ENCODE peak calls at places on chromosome 20, in six cellular contexts. O, J, E, A, K and R are unnamed samples.

GRCh38 chr20:38343107-38343797 is 3.0 kb upstream of the LBP start:
- DNase-seq in O (peak; percentile 46), J (no peak), E (no peak), A (no peak), K (peak; percentile 35), R (no peak)

GRCh38 chr20:38838326-38838725 is 32.8 kb downstream of the PPP1R16B start:
- DNase-seq in O (no peak), J (no peak), E (no peak), A (no peak), K (no peak), R (no peak)

GRCh38 chr20:1010659-1011058 is 8.5 kb upstream of the RSPO4 start:
- DNase-seq in O (no peak), J (no peak), E (no peak), A (no peak), K (no peak), R (no peak)

GRCh38 chr20:47304287-47304686 is 52.2 kb downstream of the ZMYND8 start:
- DNase-seq in O (peak; percentile 72), J (no peak), E (no peak), A (no peak), K (peak; percentile 73), R (no peak)

GRCh38 chr20:44089987-44090674 is 96.9 kb downstream of the JPH2 start:
- DNase-seq in O (peak; percentile 69), J (peak; percentile 63), E (no peak), A (no peak), K (peak; percentile 73), R (no peak)

GRCh38 chr20:19786311-19786710 is 28.3 kb downstream of the RIN2 start:
- DNase-seq in O (peak; percentile 92), J (peak; percentile 74), E (no peak), A (no peak), K (peak; percentile 82), R (peak; percentile 43)

GRCh38 chr20:33820362-33820761 is 9.2 kb downstream of the CHMP4B start:
- DNase-seq in O (no peak), J (no peak), E (no peak), A (no peak), K (no peak), R (no peak)

GRCh38 chr20:40197744-40198143 is 491.3 kb downstream of the MAFB start:
- DNase-seq in O (no peak), J (peak; percentile 26), E (no peak), A (no peak), K (no peak), R (no peak)

GRCh38 chr20:41316009-41316408 is 1.5 kb downstream of the ZHX3 start:
- DNase-seq in O (no peak), J (no peak), E (no peak), A (no peak), K (peak; percentile 24), R (no peak)

GRCh38 chr20:35333606-35334005 is 41.4 kb upstream of the FAM83C start:
- DNase-seq in O (no peak), J (no peak), E (no peak), A (no peak), K (no peak), R (no peak)

GRCh38 chr20:35828434-35828833 is 56.6 kb downstream of the PHF20 start:
- DNase-seq in O (no peak), J (no peak), E (no peak), A (no peak), K (no peak), R (no peak)

DNA sequence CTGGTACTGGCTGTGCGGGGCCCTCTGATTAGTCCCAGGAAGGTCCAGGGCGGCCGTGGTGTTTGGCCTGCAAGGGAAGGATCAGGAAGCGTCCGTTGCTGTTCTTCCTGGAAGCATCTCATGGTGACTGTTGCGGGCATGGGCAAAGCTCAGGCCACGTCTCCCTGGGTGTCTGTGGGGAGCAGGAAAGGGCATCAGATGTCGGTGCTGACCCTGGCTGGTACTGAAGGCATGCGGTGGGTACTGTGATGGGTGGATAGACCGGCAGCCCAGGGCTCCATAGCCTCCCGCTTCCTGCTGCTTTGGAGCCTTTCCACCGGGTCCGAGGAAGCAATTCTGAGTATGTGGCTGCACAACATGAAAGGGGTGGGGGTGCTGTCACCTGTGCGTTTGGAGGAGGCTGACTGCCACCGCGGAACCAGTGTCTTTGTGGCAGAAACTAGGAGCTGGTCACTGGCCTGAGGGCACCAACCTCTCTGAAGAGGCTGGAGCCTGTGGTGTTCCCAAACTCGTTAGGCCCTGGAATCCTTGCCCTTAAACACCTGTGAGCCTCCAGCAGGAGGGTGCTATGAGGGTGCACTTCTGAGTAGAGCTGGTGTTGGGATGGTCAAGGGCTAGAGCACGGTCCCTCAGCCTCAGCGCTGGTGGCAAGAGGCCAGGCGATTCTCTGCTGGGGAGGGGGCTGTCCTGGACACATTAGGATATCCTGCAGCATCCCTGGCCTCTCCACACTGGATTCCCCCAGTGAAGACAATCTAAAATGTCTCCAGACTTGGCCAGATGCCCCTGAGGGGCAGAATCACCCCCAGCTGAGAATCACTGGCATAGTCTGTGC is 158.0 kb downstream of the SYCP2 start:
- DNase-seq in O (no peak), J (no peak), E (no peak), A (peak; percentile 14), K (no peak), R (peak; percentile 19)
- H2BK15ac ChIP-seq in O (no peak overlapping the region), J (no peak overlapping the region), E (no peak overlapping the region), A (no peak overlapping the region), K (no peak overlapping the region), R (no peak overlapping the region)

GRCh38 chr20:25346349-25346748 is 44.3 kb downstream of the ABHD12 start:
- DNase-seq in O (no peak), J (no peak), E (no peak), A (no peak), K (no peak), R (no peak)
- H2BK15ac ChIP-seq in O (no peak overlapping the region), J (no peak overlapping the region), E (no peak overlapping the region), A (no peak overlapping the region), K (no peak overlapping the region), R (no peak overlapping the region)

GRCh38 chr20:45944965-45945677 is 10.6 kb downstream of the PCIF1 start:
- DNase-seq in O (no peak), J (peak; percentile 40), E (no peak), A (no peak), K (no peak), R (no peak)

GRCh38 chr20:45947110-45947866 is 12.8 kb downstream of the PCIF1 start:
- DNase-seq in O (no peak), J (no peak), E (no peak), A (no peak), K (no peak), R (no peak)

GRCh38 chr20:45946149-45946970 is 11.9 kb downstream of the PCIF1 start:
- DNase-seq in O (no peak), J (no peak), E (no peak), A (no peak), K (peak; percentile 66), R (no peak)

GRCh38 chr20:45944151-45944964 is 9.9 kb downstream of the PCIF1 start:
- DNase-seq in O (no peak), J (no peak), E (no peak), A (no peak), K (peak; percentile 39), R (no peak)

GRCh38 chr20:45945678-45946148 is 11.2 kb downstream of the PCIF1 start:
- DNase-seq in O (peak; percentile 21), J (peak; percentile 56), E (no peak), A (no peak), K (peak; percentile 33), R (no peak)
- H2BK15ac ChIP-seq in O (no peak overlapping the region), J (no peak overlapping the region), E (no peak overlapping the region), A (no peak overlapping the region), K (no peak overlapping the region), R (no peak overlapping the region)

DNA sequence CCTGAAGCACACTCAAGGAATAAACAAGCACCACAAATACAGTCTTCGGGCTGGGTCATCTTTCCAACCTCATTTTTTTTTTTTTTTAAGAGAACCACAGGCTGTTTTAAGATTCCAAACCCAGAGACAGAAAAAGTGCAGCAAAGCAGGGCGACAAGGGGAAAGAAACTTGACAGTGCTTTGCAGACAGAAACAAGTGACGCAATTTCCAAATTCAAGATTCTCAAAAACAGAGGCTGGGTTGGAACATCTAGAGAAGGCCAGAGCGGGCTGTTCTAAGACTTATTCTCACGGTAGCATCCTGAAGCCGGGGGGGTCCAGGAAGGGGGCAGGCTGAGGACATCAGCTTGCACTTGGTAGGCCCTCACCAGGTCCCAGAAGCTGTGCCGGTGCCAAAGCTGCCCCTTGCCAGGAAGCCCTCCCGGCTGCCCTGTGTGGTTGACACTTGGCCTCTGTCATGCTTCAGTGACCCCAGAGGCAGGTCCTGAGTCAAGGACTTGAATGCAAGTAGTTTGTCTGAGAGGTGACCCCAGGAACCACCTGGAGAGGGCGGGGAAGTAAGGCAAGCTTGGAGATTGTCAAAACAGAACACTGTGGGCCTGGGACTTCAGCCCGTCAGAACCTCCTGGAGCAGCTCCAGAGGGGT is 50.5 kb downstream of the BMP7 start:
- DNase-seq in O (no peak), J (no peak), E (no peak), A (no peak), K (no peak), R (no peak)
- H2BK15ac ChIP-seq in O (no peak overlapping the region), J (no peak overlapping the region), E (no peak overlapping the region), A (no peak overlapping the region), K (no peak overlapping the region), R (no peak overlapping the region)

GRCh38 chr20:59663513-59663890 is 59.2 kb downstream of the PHACTR3 start:
- DNase-seq in O (no peak), J (no peak), E (no peak), A (no peak), K (no peak), R (no peak)

GRCh38 chr20:59665656-59666555 is 61.6 kb downstream of the PHACTR3 start:
- DNase-seq in O (no peak), J (no peak), E (no peak), A (no peak), K (no peak), R (no peak)

GRCh38 chr20:59666586-59666985 is 62.2 kb downstream of the PHACTR3 start:
- DNase-seq in O (no peak), J (no peak), E (no peak), A (no peak), K (no peak), R (no peak)

GRCh38 chr20:59662856-59663512 is 58.6 kb downstream of the PHACTR3 start:
- DNase-seq in O (no peak), J (no peak), E (no peak), A (no peak), K (no peak), R (no peak)

DNA sequence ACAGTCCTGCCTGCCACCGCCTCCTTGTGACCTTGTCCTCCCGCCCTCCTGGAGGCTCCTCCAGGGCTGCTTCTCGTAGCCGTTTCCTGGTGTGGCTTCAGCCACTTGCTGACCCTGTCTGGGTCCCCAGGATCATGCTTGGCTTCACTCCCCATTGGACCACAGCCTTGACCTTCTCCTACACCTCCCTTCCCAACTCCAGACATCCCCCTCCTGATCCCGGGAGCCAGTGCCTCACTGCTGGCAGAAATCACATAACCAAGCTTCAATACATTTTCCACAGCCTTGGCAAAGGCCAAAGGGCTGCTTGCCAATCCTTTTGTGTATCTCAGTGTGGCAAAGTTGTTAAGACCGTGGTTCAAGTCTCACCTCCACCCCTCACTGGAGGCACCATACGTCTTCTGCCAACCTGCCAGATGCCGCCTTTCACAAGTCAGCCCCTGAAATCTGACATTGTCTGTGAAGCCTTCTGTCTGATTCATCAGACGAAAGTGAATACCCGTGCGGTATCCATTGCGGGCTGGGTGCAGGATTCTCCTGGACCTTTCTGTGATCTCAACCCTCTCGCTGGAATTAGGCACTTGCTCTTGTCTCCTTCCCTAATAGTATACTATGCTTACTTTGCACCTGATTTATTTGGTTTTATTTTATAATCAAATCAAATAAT is 60.2 kb downstream of the PHACTR3 start:
- DNase-seq in O (no peak), J (no peak), E (no peak), A (no peak), K (no peak), R (no peak)
- H2BK15ac ChIP-seq in O (no peak overlapping the region), J (no peak overlapping the region), E (no peak overlapping the region), A (no peak overlapping the region), K (no peak overlapping the region), R (no peak overlapping the region)